ENCODE peak calls at places on chromosome 3, in seven cellular contexts. E is NCI-H774, C is C1 segment of cervical spinal cord, H is HS-27A, L is coronary artery, Y is endothelial cell, Q is AG20443. D is an unnamed sample.

GRCh38 chr3:49198161-49198560 is 26.8 kb downstream of the KLHDC8B start:
- DNase-seq in E (no peak), C (no peak), H (no peak), L (no peak), Y (no peak), Q (no peak), D (no peak)

GRCh38 chr3:116164039-116164438 is 281.2 kb downstream of the LSAMP start:
- DNase-seq in E (no peak), C (no peak), H (no peak), L (no peak), Y (no peak), Q (no peak), D (no peak)

GRCh38 chr3:124281453-124282316 is 289.8 kb upstream of the ROPN1 start:
- DNase-seq in E (peak), C (no peak), H (peak), L (no peak), Y (no peak), Q (peak), D (peak)

GRCh38 chr3:106035618-106036017 is 166.8 kb upstream of the CBLB start:
- DNase-seq in E (no peak), C (no peak), H (no peak), L (no peak), Y (no peak), Q (no peak), D (no peak)

GRCh38 chr3:65342084-65342683 is 654.4 kb upstream of the ADAMTS9 start:
- DNase-seq in E (no peak), C (no peak), H (peak), L (no peak), Y (peak), Q (peak), D (no peak)

GRCh38 chr3:11794927-11795326 is 51.8 kb downstream of the TAMM41 start:
- DNase-seq in E (no peak), C (no peak), H (no peak), L (no peak), Y (no peak), Q (no peak), D (no peak)

GRCh38 chr3:46488735-46489361 is 8.9 kb upstream of the RTP3 start:
- DNase-seq in E (peak), C (peak), H (no peak), L (peak), Y (peak), Q (peak), D (peak)

GRCh38 chr3:50674349-50675178 is at the start of gene DOCK3:
- DNase-seq in E (peak), C (peak), H (no peak), L (no peak), Y (peak), Q (peak), D (peak)

GRCh38 chr3:109643590-109643989 is 306.2 kb upstream of the DPPA4 start:
- DNase-seq in E (no peak), C (no peak), H (peak), L (no peak), Y (no peak), Q (peak), D (no peak)

GRCh38 chr3:121970047-121970446 is 52.0 kb downstream of the ILDR1 start:
- DNase-seq in E (no peak), C (no peak), H (no peak), L (no peak), Y (no peak), Q (no peak), D (no peak)

GRCh38 chr3:116302087-116302747 is 143.1 kb downstream of the LSAMP start:
- DNase-seq in E (no peak), C (no peak), H (no peak), L (no peak), Y (no peak), Q (no peak), D (no peak)

GRCh38 chr3:47860206-47860605 is 57.3 kb downstream of the DHX30 start:
- DNase-seq in E (no peak), C (no peak), H (no peak), L (no peak), Y (no peak), Q (no peak), D (no peak)

GRCh38 chr3:46987485-46988401 is 8.3 kb downstream of the NBEAL2 start:
- DNase-seq in E (no peak), C (no peak), H (no peak), L (no peak), Y (peak), Q (no peak), D (no peak)

GRCh38 chr3:138943724-138944131 is 3.2 kb downstream of the FOXL2 start:
- DNase-seq in E (no peak), C (no peak), H (no peak), L (peak), Y (peak), Q (no peak), D (no peak)

GRCh38 chr3:169637731-169638130 is 25.8 kb downstream of the MECOM start:
- DNase-seq in E (no peak), C (no peak), H (no peak), L (no peak), Y (no peak), Q (no peak), D (no peak)

GRCh38 chr3:188197388-188197847 is 43.5 kb downstream of the LPP start:
- DNase-seq in E (no peak), C (no peak), H (no peak), L (no peak), Y (no peak), Q (no peak), D (no peak)

GRCh38 chr3:17577795-17578520 is 164.5 kb downstream of the TBC1D5 start:
- DNase-seq in E (no peak), C (no peak), H (no peak), L (no peak), Y (no peak), Q (no peak), D (peak)

GRCh38 chr3:152709659-152710058 is 125.3 kb upstream of the P2RY1 start:
- DNase-seq in E (no peak), C (no peak), H (no peak), L (no peak), Y (no peak), Q (no peak), D (no peak)

GRCh38 chr3:155744626-155745324 is at the start of gene PLCH1:
- DNase-seq in E (peak), C (peak), H (no peak), L (peak), Y (peak), Q (peak), D (peak)

GRCh38 chr3:126125341-126125740 is 41.4 kb upstream of the SLC41A3 start:
- DNase-seq in E (no peak), C (no peak), H (no peak), L (peak), Y (no peak), Q (no peak), D (peak)

GRCh38 chr3:167437428-167438139 is 36.3 kb downstream of the SERPINI2 start:
- DNase-seq in E (no peak), C (no peak), H (no peak), L (no peak), Y (no peak), Q (no peak), D (no peak)

GRCh38 chr3:134441321-134441720 is 44.5 kb downstream of the ANAPC13 start:
- DNase-seq in E (no peak), C (no peak), H (no peak), L (no peak), Y (no peak), Q (no peak), D (no peak)

GRCh38 chr3:49015765-49016164 is 2.6 kb downstream of the DALRD3 start:
- DNase-seq in E (no peak), C (no peak), H (no peak), L (no peak), Y (no peak), Q (no peak), D (no peak)

GRCh38 chr3:170815340-170815739 is 54.7 kb downstream of the RPL22L1 start:
- DNase-seq in E (peak), C (no peak), H (no peak), L (no peak), Y (no peak), Q (no peak), D (no peak)

GRCh38 chr3:39211332-39212130 is 19.1 kb upstream of the XIRP1 start:
- DNase-seq in E (no peak), C (no peak), H (no peak), L (no peak), Y (no peak), Q (no peak), D (no peak)

GRCh38 chr3:138113309-138113708 is 2.1 kb downstream of the DZIP1L start:
- DNase-seq in E (peak), C (no peak), H (no peak), L (no peak), Y (no peak), Q (no peak), D (no peak)

GRCh38 chr3:1710663-1711062 is 388.0 kb upstream of the CNTN4 start:
- DNase-seq in E (no peak), C (no peak), H (no peak), L (no peak), Y (no peak), Q (no peak), D (no peak)